ENCODE peak calls at places on chromosomes 4 and X, in ten cellular contexts. One of them, this sample, is unnamed.

GRCh38 chr4:125956281-125956680 is 641.5 kb downstream of the FAT4 start:
- DNase-seq in fibroblast of pulmonary artery: no peak
- DNase-seq in WERI-Rb-1: no peak
- DNase-seq in AG09309: no peak
- DNase-seq in kidney epithelial cell: no peak
- DNase-seq in MM.1S: no peak
- DNase-seq in heart left ventricle: no peak
- DNase-seq in cardiac fibroblast: no peak
- DNase-seq in cardiac muscle cell: no peak
- DNase-seq in GM12864: no peak
- DNase-seq in this sample: no peak

GRCh38 chr4:141759796-141760425 is 123.5 kb downstream of the IL15 start:
- DNase-seq in fibroblast of pulmonary artery: peak; percentile 60
- DNase-seq in WERI-Rb-1: no peak
- DNase-seq in AG09309: no peak
- DNase-seq in kidney epithelial cell: no peak
- DNase-seq in MM.1S: no peak
- DNase-seq in heart left ventricle: no peak
- DNase-seq in cardiac fibroblast: peak; percentile 25
- DNase-seq in cardiac muscle cell: no peak
- DNase-seq in GM12864: no peak
- DNase-seq in this sample: no peak

GRCh38 chrX:137428251-137428661 is 137.7 kb upstream of the ZIC3 start:
- DNase-seq in fibroblast of pulmonary artery: no peak
- DNase-seq in WERI-Rb-1: no peak
- DNase-seq in AG09309: no peak
- DNase-seq in kidney epithelial cell: no peak
- DNase-seq in MM.1S: no peak
- DNase-seq in heart left ventricle: no peak
- DNase-seq in cardiac fibroblast: no peak
- DNase-seq in cardiac muscle cell: peak; percentile 9
- DNase-seq in GM12864: no peak
- DNase-seq in this sample: no peak

GRCh38 chrX:108299101-108299591 is 139.1 kb downstream of the COL4A6 start:
- DNase-seq in fibroblast of pulmonary artery: peak; percentile 66
- DNase-seq in WERI-Rb-1: no peak
- DNase-seq in AG09309: no peak
- DNase-seq in kidney epithelial cell: peak; percentile 9
- DNase-seq in MM.1S: no peak
- DNase-seq in heart left ventricle: no peak
- DNase-seq in cardiac fibroblast: peak; percentile 56
- DNase-seq in cardiac muscle cell: peak; percentile 56
- DNase-seq in GM12864: no peak
- DNase-seq in this sample: no peak

GRCh38 chr4:158818595-158818994 is 49.8 kb downstream of the FNIP2 start:
- DNase-seq in fibroblast of pulmonary artery: no peak
- DNase-seq in WERI-Rb-1: no peak
- DNase-seq in AG09309: no peak
- DNase-seq in kidney epithelial cell: no peak
- DNase-seq in MM.1S: no peak
- DNase-seq in heart left ventricle: no peak
- DNase-seq in cardiac fibroblast: peak; percentile 26
- DNase-seq in cardiac muscle cell: no peak
- DNase-seq in GM12864: no peak
- DNase-seq in this sample: no peak

GRCh38 chr4:152221816-152222516 is 313.9 kb downstream of the FBXW7 start:
- DNase-seq in fibroblast of pulmonary artery: no peak
- DNase-seq in WERI-Rb-1: no peak
- DNase-seq in AG09309: no peak
- DNase-seq in kidney epithelial cell: no peak
- DNase-seq in MM.1S: no peak
- DNase-seq in heart left ventricle: no peak
- DNase-seq in cardiac fibroblast: no peak
- DNase-seq in cardiac muscle cell: no peak
- DNase-seq in GM12864: no peak
- DNase-seq in this sample: no peak

GRCh38 chrX:74349387-74349786 is 45.4 kb downstream of the ZCCHC13 start:
- DNase-seq in fibroblast of pulmonary artery: peak; percentile 47
- DNase-seq in WERI-Rb-1: no peak
- DNase-seq in AG09309: peak; percentile 18
- DNase-seq in kidney epithelial cell: peak; percentile 31
- DNase-seq in MM.1S: no peak
- DNase-seq in heart left ventricle: no peak
- DNase-seq in cardiac fibroblast: peak; percentile 59
- DNase-seq in cardiac muscle cell: no peak
- DNase-seq in GM12864: no peak
- DNase-seq in this sample: peak; percentile 50

GRCh38 chr4:158461336-158461735 is 60.3 kb upstream of the RXFP1 start:
- DNase-seq in fibroblast of pulmonary artery: no peak
- DNase-seq in WERI-Rb-1: no peak
- DNase-seq in AG09309: no peak
- DNase-seq in kidney epithelial cell: no peak
- DNase-seq in MM.1S: no peak
- DNase-seq in heart left ventricle: no peak
- DNase-seq in cardiac fibroblast: no peak
- DNase-seq in cardiac muscle cell: no peak
- DNase-seq in GM12864: no peak
- DNase-seq in this sample: peak; percentile 19

GRCh38 chr4:181301735-181302380 is 941.3 kb upstream of the TENM3 start:
- DNase-seq in fibroblast of pulmonary artery: peak; percentile 3
- DNase-seq in WERI-Rb-1: peak; percentile 73
- DNase-seq in AG09309: peak; percentile 3
- DNase-seq in kidney epithelial cell: no peak
- DNase-seq in MM.1S: peak; percentile 73
- DNase-seq in heart left ventricle: peak; percentile 29
- DNase-seq in cardiac fibroblast: peak; percentile 9
- DNase-seq in cardiac muscle cell: peak; percentile 66
- DNase-seq in GM12864: no peak
- DNase-seq in this sample: no peak
- TF ChIP-seq CTCF in fibroblast of pulmonary artery: peak; percentile 11
- TF ChIP-seq CTCF in WERI-Rb-1: peak; percentile 72
- TF ChIP-seq CTCF in AG09309: peak; percentile 73
- TF ChIP-seq CTCF in kidney epithelial cell: peak; percentile 61
- TF ChIP-seq CTCF in MM.1S: peak; percentile 87
- TF ChIP-seq CTCF in heart left ventricle: peak; percentile 12
- TF ChIP-seq CTCF in cardiac fibroblast: peak; percentile 24
- TF ChIP-seq CTCF in cardiac muscle cell: peak; percentile 29
- TF ChIP-seq CTCF in GM12864: peak; percentile 56
- TF ChIP-seq CTCF in this sample: no peak

GRCh38 chrX:110004210-110004609 is 1.3 kb downstream of the TMEM164 start:
- DNase-seq in fibroblast of pulmonary artery: no peak
- DNase-seq in WERI-Rb-1: no peak
- DNase-seq in AG09309: no peak
- DNase-seq in kidney epithelial cell: no peak
- DNase-seq in MM.1S: no peak
- DNase-seq in heart left ventricle: peak; percentile 36
- DNase-seq in cardiac fibroblast: no peak
- DNase-seq in cardiac muscle cell: no peak
- DNase-seq in GM12864: no peak
- DNase-seq in this sample: no peak
- H3K4me3 ChIP-seq in fibroblast of pulmonary artery: peak overlapping the region; percentile 65
- H3K4me3 ChIP-seq in WERI-Rb-1: no peak overlapping the region
- H3K4me3 ChIP-seq in AG09309: no peak overlapping the region
- H3K4me3 ChIP-seq in kidney epithelial cell: no peak overlapping the region
- H3K4me3 ChIP-seq in MM.1S: peak overlapping the region; percentile 70
- H3K4me3 ChIP-seq in heart left ventricle: no peak overlapping the region
- H3K4me3 ChIP-seq in cardiac fibroblast: peak overlapping the region; percentile 71
- H3K4me3 ChIP-seq in cardiac muscle cell: no peak overlapping the region
- H3K4me3 ChIP-seq in GM12864: no peak overlapping the region
- H3K4me3 ChIP-seq in this sample: no peak overlapping the region

GRCh38 chrX:11393949-11394654 is 100.9 kb downstream of the AMELX start:
- DNase-seq in fibroblast of pulmonary artery: no peak
- DNase-seq in WERI-Rb-1: no peak
- DNase-seq in AG09309: no peak
- DNase-seq in kidney epithelial cell: no peak
- DNase-seq in MM.1S: no peak
- DNase-seq in heart left ventricle: no peak
- DNase-seq in cardiac fibroblast: no peak
- DNase-seq in cardiac muscle cell: no peak
- DNase-seq in GM12864: no peak
- DNase-seq in this sample: no peak
- TF ChIP-seq CTCF in fibroblast of pulmonary artery: no peak
- TF ChIP-seq CTCF in WERI-Rb-1: no peak
- TF ChIP-seq CTCF in AG09309: no peak
- TF ChIP-seq CTCF in kidney epithelial cell: no peak
- TF ChIP-seq CTCF in MM.1S: no peak
- TF ChIP-seq CTCF in heart left ventricle: no peak
- TF ChIP-seq CTCF in cardiac fibroblast: no peak
- TF ChIP-seq CTCF in cardiac muscle cell: no peak
- TF ChIP-seq CTCF in GM12864: no peak
- TF ChIP-seq CTCF in this sample: no peak

GRCh38 chr4:25310825-25311210 is 1.8 kb upstream of the ZCCHC4 start:
- DNase-seq in fibroblast of pulmonary artery: no peak
- DNase-seq in WERI-Rb-1: no peak
- DNase-seq in AG09309: no peak
- DNase-seq in kidney epithelial cell: no peak
- DNase-seq in MM.1S: peak; percentile 33
- DNase-seq in heart left ventricle: no peak
- DNase-seq in cardiac fibroblast: no peak
- DNase-seq in cardiac muscle cell: no peak
- DNase-seq in GM12864: no peak
- DNase-seq in this sample: no peak
- H3K4me3 ChIP-seq in fibroblast of pulmonary artery: no peak overlapping the region
- H3K4me3 ChIP-seq in WERI-Rb-1: no peak overlapping the region
- H3K4me3 ChIP-seq in AG09309: no peak overlapping the region
- H3K4me3 ChIP-seq in kidney epithelial cell: no peak overlapping the region
- H3K4me3 ChIP-seq in MM.1S: peak overlapping the region; percentile 50
- H3K4me3 ChIP-seq in heart left ventricle: no peak overlapping the region
- H3K4me3 ChIP-seq in cardiac fibroblast: no peak overlapping the region
- H3K4me3 ChIP-seq in cardiac muscle cell: no peak overlapping the region
- H3K4me3 ChIP-seq in GM12864: peak overlapping the region; percentile 28
- H3K4me3 ChIP-seq in this sample: peak overlapping the region; percentile 19

DNA sequence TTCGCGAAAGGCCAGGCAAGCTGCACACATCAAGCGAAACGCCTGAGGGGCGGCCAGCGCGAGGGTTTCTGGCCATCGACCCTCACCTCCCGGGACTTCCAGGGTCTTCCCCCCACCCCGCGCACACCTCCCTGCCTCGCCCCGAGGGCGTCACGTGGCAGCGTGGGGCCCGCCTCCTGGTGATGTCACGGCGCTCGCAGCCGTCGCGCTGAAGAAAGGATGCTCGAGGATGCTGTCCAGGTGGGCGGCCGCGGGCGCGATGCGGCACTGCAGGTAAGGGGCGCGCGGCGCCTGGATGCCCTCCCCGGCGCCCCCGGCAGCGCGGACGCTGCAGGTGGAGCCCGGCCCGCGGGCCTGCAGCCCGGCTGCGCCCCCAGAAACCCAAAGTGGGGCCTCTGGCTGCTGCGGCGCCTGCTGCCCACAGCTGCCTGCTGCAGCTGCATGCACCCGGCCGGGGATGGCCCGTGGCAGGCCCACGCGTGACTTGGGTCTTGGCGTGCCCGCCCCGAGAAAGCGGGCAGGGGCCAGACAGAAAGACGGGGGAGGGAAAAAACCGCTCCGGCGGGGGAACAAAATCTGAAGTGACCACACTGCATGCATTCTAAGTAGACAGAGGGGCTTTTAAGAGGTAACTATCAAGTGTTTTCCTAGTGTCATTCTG is 1.6 kb downstream of the CLCN4 start:
- DNase-seq in fibroblast of pulmonary artery: no peak
- DNase-seq in WERI-Rb-1: peak; percentile 59
- DNase-seq in AG09309: no peak
- DNase-seq in kidney epithelial cell: no peak
- DNase-seq in MM.1S: no peak
- DNase-seq in heart left ventricle: no peak
- DNase-seq in cardiac fibroblast: no peak
- DNase-seq in cardiac muscle cell: peak; percentile 42
- DNase-seq in GM12864: no peak
- DNase-seq in this sample: no peak
- TF ChIP-seq CTCF in fibroblast of pulmonary artery: no peak
- TF ChIP-seq CTCF in WERI-Rb-1: no peak
- TF ChIP-seq CTCF in AG09309: no peak
- TF ChIP-seq CTCF in kidney epithelial cell: no peak
- TF ChIP-seq CTCF in MM.1S: no peak
- TF ChIP-seq CTCF in heart left ventricle: no peak
- TF ChIP-seq CTCF in cardiac fibroblast: no peak
- TF ChIP-seq CTCF in cardiac muscle cell: no peak
- TF ChIP-seq CTCF in GM12864: no peak
- TF ChIP-seq CTCF in this sample: no peak